ENCODE peak calls at places on chromosome 18, in four cellular contexts. G is DMS153; N is activated T-helper 1 cell treated with anti-CD3 and anti-CD28 coated beads, Interleukin-2, amount 50 U/mL, for 16 hours; H is right lobe of liver. A is an unnamed sample.

GRCh38 chr18:70243131-70243530 is 37.6 kb upstream of the RTTN start:
- DNase-seq in G (no peak), N (no peak), H (no peak), A (peak; percentile 39)

GRCh38 chr18:13392899-13393298 is 174.3 kb downstream of the LDLRAD4 start:
- DNase-seq in G (no peak), N (no peak), H (no peak), A (no peak)

GRCh38 chr18:48656582-48656981 is 117.8 kb downstream of the CTIF start:
- DNase-seq in G (no peak), N (no peak), H (no peak), A (no peak)

GRCh38 chr18:79506191-79507075 is 110.7 kb downstream of the NFATC1 start:
- DNase-seq in G (no peak), N (no peak), H (peak; percentile 19), A (no peak)

GRCh38 chr18:13562494-13563029 is 163.8 kb downstream of the FAM210A start:
- DNase-seq in G (no peak), N (no peak), H (no peak), A (no peak)

GRCh38 chr18:74226666-74227065 is 65.1 kb downstream of the CYB5A start:
- DNase-seq in G (no peak), N (no peak), H (no peak), A (no peak)

GRCh38 chr18:74896390-74896991 is 298.8 kb downstream of the ZNF407 start:
- DNase-seq in G (peak; percentile 78), N (peak; percentile 10), H (peak; percentile 49), A (no peak)

GRCh38 chr18:35045121-35045520 is 3.9 kb downstream of the MAPRE2 start:
- DNase-seq in G (peak; percentile 34), N (no peak), H (no peak), A (no peak)

GRCh38 chr18:23573948-23574431 is 12.3 kb downstream of the NPC1 start:
- DNase-seq in G (no peak), N (no peak), H (peak; percentile 63), A (no peak)

GRCh38 chr18:13371689-13372404 is 153.3 kb downstream of the LDLRAD4 start:
- DNase-seq in G (no peak), N (no peak), H (no peak), A (peak; percentile 73)

GRCh38 chr18:77108001-77108692 is 24.4 kb downstream of the MBP start:
- DNase-seq in G (no peak), N (no peak), H (no peak), A (no peak)

GRCh38 chr18:47777626-47778025 is 152.8 kb downstream of the SMAD2 start:
- DNase-seq in G (no peak), N (no peak), H (no peak), A (no peak)

GRCh38 chr18:80176334-80177080 is 67.4 kb downstream of the ADNP2 start:
- DNase-seq in G (peak; percentile 73), N (no peak), H (no peak), A (no peak)

GRCh38 chr18:58496231-58496630 is 132.7 kb downstream of the ALPK2 start:
- DNase-seq in G (no peak), N (no peak), H (no peak), A (no peak)

GRCh38 chr18:46051731-46052461 is 20.2 kb downstream of the PSTPIP2 start:
- DNase-seq in G (no peak), N (no peak), H (peak; percentile 25), A (peak; percentile 14)

GRCh38 chr18:27667064-27667463 is 482.0 kb upstream of the CHST9 start:
- DNase-seq in G (no peak), N (no peak), H (no peak), A (no peak)

GRCh38 chr18:69838620-69839411 is 108.9 kb downstream of the CD226 start:
- DNase-seq in G (no peak), N (no peak), H (no peak), A (no peak)

GRCh38 chr18:42437646-42438045 is 482.6 kb downstream of the PIK3C3 start:
- DNase-seq in G (no peak), N (no peak), H (peak; percentile 19), A (no peak)

GRCh38 chr18:47184419-47185050 is 8.4 kb upstream of the IER3IP1 start:
- DNase-seq in G (peak; percentile 33), N (no peak), H (no peak), A (peak; percentile 28)

GRCh38 chr18:59218018-59218417 is 1.9 kb upstream of the GRP start:
- DNase-seq in G (no peak), N (no peak), H (no peak), A (no peak)

GRCh38 chr18:60096428-60096827 is 196.6 kb downstream of the PMAIP1 start:
- DNase-seq in G (no peak), N (no peak), H (no peak), A (no peak)

GRCh38 chr18:37607281-37607680 is 41.7 kb upstream of the CELF4 start:
- DNase-seq in G (no peak), N (no peak), H (no peak), A (no peak)

GRCh38 chr18:1014496-1014895 is 109.8 kb downstream of the ADCYAP1 start:
- DNase-seq in G (peak; percentile 69), N (no peak), H (no peak), A (no peak)

GRCh38 chr18:49648811-49649210 is 87.0 kb downstream of the LIPG start:
- DNase-seq in G (no peak), N (no peak), H (no peak), A (no peak)

GRCh38 chr18:79458131-79458838 is 62.6 kb downstream of the NFATC1 start:
- DNase-seq in G (no peak), N (no peak), H (peak; percentile 43), A (no peak)

GRCh38 chr18:75111673-75112485 is 97.1 kb downstream of the PTGR3 start:
- DNase-seq in G (no peak), N (no peak), H (no peak), A (no peak)

GRCh38 chr18:10293966-10294365 is 160.5 kb upstream of the APCDD1 start:
- DNase-seq in G (no peak), N (no peak), H (no peak), A (no peak)

GRCh38 chr18:75089748-75090327 is 119.1 kb downstream of the PTGR3 start:
- DNase-seq in G (no peak), N (no peak), H (no peak), A (no peak)

GRCh38 chr18:9869713-9870430 is 15.9 kb upstream of the TXNDC2 start:
- DNase-seq in G (no peak), N (no peak), H (no peak), A (no peak)

GRCh38 chr18:42258301-42258965 is 303.4 kb downstream of the PIK3C3 start:
- DNase-seq in G (no peak), N (no peak), H (no peak), A (no peak)

GRCh38 chr18:11985532-11985931 is 4.2 kb downstream of the IMPA2 start:
- DNase-seq in G (no peak), N (no peak), H (no peak), A (no peak)

GRCh38 chr18:28961669-28962228 is 784.8 kb upstream of the CDH2 start:
- DNase-seq in G (peak; percentile 32), N (no peak), H (no peak), A (no peak)

GRCh38 chr18:2104620-2105462 is 466.5 kb downstream of the METTL4 start:
- DNase-seq in G (no peak), N (peak; percentile 10), H (peak; percentile 38), A (peak; percentile 48)

GRCh38 chr18:2222270-2223185 is 348.8 kb downstream of the METTL4 start:
- DNase-seq in G (peak; percentile 30), N (no peak), H (no peak), A (peak; percentile 23)

GRCh38 chr18:61950371-61950770 is 57.6 kb upstream of the RNF152 start:
- DNase-seq in G (no peak), N (no peak), H (no peak), A (no peak)

GRCh38 chr18:10419420-10420103 is 34.9 kb upstream of the APCDD1 start:
- DNase-seq in G (no peak), N (no peak), H (no peak), A (no peak)

GRCh38 chr18:31835528-31836138 is 75.0 kb upstream of the SLC25A52 start:
- DNase-seq in G (no peak), N (no peak), H (no peak), A (no peak)

A was measured in mucosa of descending colon.